ENCODE peak calls at places on chromosomes 2 and 18, in seven cellular contexts. M, K, T, Q, R, A and I are unnamed samples.

GRCh38 chr2:69753659-69754350 is 11.9 kb downstream of the ANXA4 start:
- DNase-seq in T (no peak), A (no peak), Q (no peak), M (no peak), R (no peak), K (no peak), I (no peak)

GRCh38 chr18:37525302-37525585 is 40.4 kb downstream of the CELF4 start:
- DNase-seq in K (no peak), A (no peak), T (no peak), R (no peak), M (no peak), Q (no peak), I (no peak)

GRCh38 chr2:2689313-2689712 is 358.2 kb upstream of the MYT1L start:
- DNase-seq in M (no peak), T (no peak), K (no peak), Q (no peak), R (no peak), A (no peak), I (no peak)

GRCh38 chr2:44927979-44928659 is 13.4 kb upstream of the SIX3 start:
- DNase-seq in R (no peak), Q (no peak), T (no peak), K (no peak), M (no peak), A (no peak), I (no peak)

GRCh38 chr2:208097313-208097712 is 27.0 kb downstream of the CRYGD start:
- DNase-seq in A (no peak), R (no peak), T (no peak), Q (no peak), M (no peak), K (no peak), I (no peak)

GRCh38 chr2:45904931-45905642 is 253.6 kb downstream of the PRKCE start:
- DNase-seq in R (no peak), T (no peak), M (no peak), Q (no peak), K (no peak), A (no peak), I (no peak)

GRCh38 chr2:160197587-160197986 is 2.5 kb downstream of the ITGB6 start:
- DNase-seq in A (no peak), M (no peak), T (no peak), R (no peak), Q (no peak), K (no peak), I (no peak)

GRCh38 chr2:53631313-53632125 is 136.1 kb upstream of the CHAC2 start:
- DNase-seq in T (no peak), A (no peak), M (no peak), K (no peak), R (no peak), Q (no peak), I (no peak)

GRCh38 chr2:33166287-33166881 is 219.6 kb downstream of the LTBP1 start:
- DNase-seq in A (no peak), Q (no peak), M (no peak), K (no peak), T (no peak), R (no peak), I (no peak)

GRCh38 chr2:46943881-46944798 is 28.5 kb upstream of the MCFD2 start:
- DNase-seq in Q (no peak), K (peak), T (no peak), A (peak), M (no peak), R (no peak), I (no peak)

GRCh38 chr2:164967781-164968228 is 12.5 kb upstream of the SLC38A11 start:
- DNase-seq in Q (no peak), M (peak), K (no peak), A (no peak), R (no peak), T (peak), I (no peak)

GRCh38 chr2:13010283-13010682 is 293.5 kb downstream of the TRIB2 start:
- DNase-seq in K (no peak), M (no peak), T (no peak), A (no peak), Q (no peak), R (no peak), I (no peak)

GRCh38 chr2:135819211-135819610 is 17.8 kb downstream of the LCT start:
- DNase-seq in R (no peak), T (peak), Q (no peak), M (peak), A (no peak), K (no peak), I (no peak)

GRCh38 chr2:49980774-49981173 is 826.5 kb upstream of the FSHR start:
- DNase-seq in K (no peak), A (no peak), M (no peak), T (no peak), Q (no peak), R (no peak), I (no peak)

GRCh38 chr18:25349131-25349925 is 2.6 kb downstream of the ZNF521 start:
- DNase-seq in T (no peak), R (no peak), K (no peak), M (peak), Q (peak), A (no peak), I (no peak)

GRCh38 chr2:144511945-144512344 is 8.0 kb downstream of the ZEB2 start:
- DNase-seq in K (no peak), A (no peak), M (no peak), Q (no peak), R (no peak), T (no peak), I (no peak)

GRCh38 chr2:210654091-210654490 is 97.7 kb downstream of the CPS1 start:
- DNase-seq in M (no peak), R (no peak), T (no peak), A (no peak), K (no peak), Q (no peak), I (no peak)

GRCh38 chr2:59974051-59974766 is 579.2 kb downstream of the BCL11A start:
- DNase-seq in R (no peak), A (no peak), T (no peak), Q (no peak), K (no peak), M (no peak), I (no peak)

GRCh38 chr18:6561029-6561861 is 146.5 kb upstream of the L3MBTL4 start:
- DNase-seq in T (no peak), M (no peak), A (no peak), Q (peak), R (no peak), K (no peak), I (no peak)

GRCh38 chr2:169384816-169385215 is 22.5 kb upstream of the LRP2 start:
- DNase-seq in M (no peak), T (no peak), K (no peak), Q (no peak), A (no peak), R (no peak), I (no peak)

GRCh38 chr2:147327636-147328035 is 517.2 kb upstream of the ACVR2A start:
- DNase-seq in K (peak), M (no peak), A (no peak), Q (no peak), R (no peak), T (no peak), I (no peak)

GRCh38 chr2:213152065-213152794 is 818 bp upstream of the IKZF2 start:
- DNase-seq in Q (peak), T (peak), A (peak), R (no peak), K (no peak), M (peak), I (peak)

GRCh38 chr18:59311631-59312030 is 6.8 kb downstream of the CPLX4 start:
- DNase-seq in M (no peak), K (no peak), T (no peak), A (no peak), Q (no peak), R (no peak), I (no peak)

GRCh38 chr2:239201531-239201876 is 199.3 kb downstream of the HDAC4 start:
- DNase-seq in T (no peak), Q (no peak), M (no peak), R (no peak), A (no peak), K (no peak), I (no peak)

GRCh38 chr2:109128048-109128465 is 948 bp upstream of the SH3RF3 start:
- DNase-seq in K (peak), Q (peak), A (peak), M (peak), T (peak), R (peak), I (peak)

GRCh38 chr18:79916546-79917350 is 34.7 kb downstream of the SLC66A2 start:
- DNase-seq in R (no peak), M (no peak), K (no peak), A (no peak), T (peak), Q (no peak), I (peak)